ENCODE peak calls at places on chromosomes 3 and 15, in six cellular contexts. One of them, this sample, is unnamed. For H3K4me1, the result is how much of the 10 kb centered on the place peaks cover.

GRCh38 chr3:50523170-50523865 is 19.9 kb upstream of the CACNA2D2 start:
- DNase-seq in PC-9: no peak
- DNase-seq in transverse colon: no peak
- DNase-seq in A673: no peak
- DNase-seq in heart right ventricle: no peak
- DNase-seq in ovary: no peak
- DNase-seq in this sample: no peak

GRCh38 chr15:26298666-26299065 is 435.5 kb upstream of the ATP10A start:
- DNase-seq in PC-9: no peak
- DNase-seq in transverse colon: no peak
- DNase-seq in A673: no peak
- DNase-seq in heart right ventricle: no peak
- DNase-seq in ovary: no peak
- DNase-seq in this sample: no peak

GRCh38 chr3:141346839-141347238 is 21.5 kb upstream of the ZBTB38 start:
- DNase-seq in PC-9: no peak
- DNase-seq in transverse colon: no peak
- DNase-seq in A673: no peak
- DNase-seq in heart right ventricle: no peak
- DNase-seq in ovary: no peak
- DNase-seq in this sample: no peak

GRCh38 chr15:66765478-66766281 is 63.6 kb downstream of the SMAD6 start:
- DNase-seq in PC-9: peak
- DNase-seq in transverse colon: peak
- DNase-seq in A673: peak
- DNase-seq in heart right ventricle: no peak
- DNase-seq in ovary: no peak
- DNase-seq in this sample: no peak

GRCh38 chr15:70632981-70633380 is 130.4 kb downstream of the UACA start:
- DNase-seq in PC-9: no peak
- DNase-seq in transverse colon: no peak
- DNase-seq in A673: no peak
- DNase-seq in heart right ventricle: no peak
- DNase-seq in ovary: no peak
- DNase-seq in this sample: no peak

GRCh38 chr15:75721923-75722870 is 9.5 kb upstream of the CSPG4 start:
- DNase-seq in PC-9: no peak
- DNase-seq in transverse colon: no peak
- DNase-seq in A673: no peak
- DNase-seq in heart right ventricle: no peak
- DNase-seq in ovary: no peak
- DNase-seq in this sample: no peak

GRCh38 chr15:60297047-60297446 is 100.7 kb downstream of the ANXA2 start:
- DNase-seq in PC-9: no peak
- DNase-seq in transverse colon: no peak
- DNase-seq in A673: no peak
- DNase-seq in heart right ventricle: no peak
- DNase-seq in ovary: no peak
- DNase-seq in this sample: no peak

GRCh38 chr3:129525341-129525968 is 3.0 kb upstream of the RHO start:
- DNase-seq in PC-9: no peak
- DNase-seq in transverse colon: no peak
- DNase-seq in A673: no peak
- DNase-seq in heart right ventricle: no peak
- DNase-seq in ovary: no peak
- DNase-seq in this sample: no peak

GRCh38 chr3:116135462-116135861 is 309.8 kb downstream of the LSAMP start:
- DNase-seq in PC-9: no peak
- DNase-seq in transverse colon: peak
- DNase-seq in A673: no peak
- DNase-seq in heart right ventricle: peak
- DNase-seq in ovary: peak
- DNase-seq in this sample: no peak

GRCh38 chr15:61685513-61685912 is 374.7 kb downstream of the VPS13C start:
- DNase-seq in PC-9: no peak
- DNase-seq in transverse colon: no peak
- DNase-seq in A673: no peak
- DNase-seq in heart right ventricle: no peak
- DNase-seq in ovary: no peak
- DNase-seq in this sample: no peak

GRCh38 chr3:64079369-64080160 is 56.3 kb upstream of the PSMD6 start:
- DNase-seq in PC-9: no peak
- DNase-seq in transverse colon: no peak
- DNase-seq in A673: no peak
- DNase-seq in heart right ventricle: no peak
- DNase-seq in ovary: no peak
- DNase-seq in this sample: no peak

GRCh38 chr15:83928392-83928734 is 274.4 kb downstream of the ADAMTSL3 start:
- DNase-seq in PC-9: no peak
- DNase-seq in transverse colon: no peak
- DNase-seq in A673: no peak
- DNase-seq in heart right ventricle: no peak
- DNase-seq in ovary: no peak
- DNase-seq in this sample: peak

GRCh38 chr15:83928878-83929418 is 275.0 kb downstream of the ADAMTSL3 start:
- DNase-seq in PC-9: no peak
- DNase-seq in transverse colon: no peak
- DNase-seq in A673: no peak
- DNase-seq in heart right ventricle: no peak
- DNase-seq in ovary: no peak
- DNase-seq in this sample: no peak

GRCh38 chr15:83930392-83930791 is 276.5 kb downstream of the ADAMTSL3 start:
- DNase-seq in PC-9: no peak
- DNase-seq in transverse colon: no peak
- DNase-seq in A673: no peak
- DNase-seq in heart right ventricle: no peak
- DNase-seq in ovary: no peak
- DNase-seq in this sample: no peak

GRCh38 chr15:83930813-83931212 is 276.9 kb downstream of the ADAMTSL3 start:
- DNase-seq in PC-9: no peak
- DNase-seq in transverse colon: no peak
- DNase-seq in A673: no peak
- DNase-seq in heart right ventricle: no peak
- DNase-seq in ovary: no peak
- DNase-seq in this sample: no peak

GRCh38 chr15:83929619-83930018 is 275.7 kb downstream of the ADAMTSL3 start:
- DNase-seq in PC-9: no peak
- DNase-seq in transverse colon: no peak
- DNase-seq in A673: no peak
- DNase-seq in heart right ventricle: no peak
- DNase-seq in ovary: no peak
- DNase-seq in this sample: no peak
- H3K4me1 ChIP-seq in PC-9: under half
- H3K4me1 ChIP-seq in transverse colon: under half
- H3K4me1 ChIP-seq in A673: under half
- H3K4me1 ChIP-seq in heart right ventricle: under half
- H3K4me1 ChIP-seq in ovary: under half
- H3K4me1 ChIP-seq in this sample: under half

DNA sequence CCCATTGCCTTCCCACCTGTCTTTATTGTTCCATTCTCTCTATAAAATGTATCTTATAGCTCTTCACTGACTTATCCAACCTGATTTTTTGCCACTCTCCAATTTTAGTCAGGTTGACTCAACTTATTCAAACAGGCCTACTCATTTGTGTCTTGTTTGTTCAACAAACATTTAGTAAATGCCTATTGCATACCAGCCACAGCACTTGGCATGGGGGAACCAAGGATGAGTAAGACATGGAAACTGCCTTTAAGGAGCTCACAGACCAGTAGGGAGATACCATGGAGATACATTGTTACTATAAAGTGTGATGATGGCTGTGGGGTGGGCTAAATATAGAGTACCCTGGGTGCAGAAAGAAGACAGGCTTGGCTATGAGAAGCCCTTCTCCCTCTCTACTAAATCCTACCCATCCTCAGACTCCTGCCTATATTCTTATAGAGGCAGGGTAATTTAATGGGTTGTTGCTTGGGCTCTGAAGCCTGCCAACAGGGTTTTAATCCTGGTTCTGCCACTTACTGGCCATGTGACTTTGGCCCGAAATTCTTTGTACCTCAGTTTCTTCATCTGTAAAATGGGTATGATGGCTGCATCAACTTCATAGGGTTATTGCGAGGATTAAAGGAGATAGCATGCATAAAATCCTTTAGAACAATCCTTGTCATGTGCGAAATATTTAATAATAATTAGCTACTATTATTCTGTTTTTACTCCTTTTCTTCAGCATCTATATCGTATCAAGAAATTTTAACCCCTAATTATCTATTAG is 348.5 kb upstream of the UMPS start:
- DNase-seq in PC-9: no peak
- DNase-seq in transverse colon: no peak
- DNase-seq in A673: no peak
- DNase-seq in heart right ventricle: no peak
- DNase-seq in ovary: no peak
- DNase-seq in this sample: no peak
- H3K4me1 ChIP-seq in PC-9: under half
- H3K4me1 ChIP-seq in transverse colon: under half
- H3K4me1 ChIP-seq in A673: under half
- H3K4me1 ChIP-seq in heart right ventricle: under half
- H3K4me1 ChIP-seq in ovary: under half
- H3K4me1 ChIP-seq in this sample: under half

DNA sequence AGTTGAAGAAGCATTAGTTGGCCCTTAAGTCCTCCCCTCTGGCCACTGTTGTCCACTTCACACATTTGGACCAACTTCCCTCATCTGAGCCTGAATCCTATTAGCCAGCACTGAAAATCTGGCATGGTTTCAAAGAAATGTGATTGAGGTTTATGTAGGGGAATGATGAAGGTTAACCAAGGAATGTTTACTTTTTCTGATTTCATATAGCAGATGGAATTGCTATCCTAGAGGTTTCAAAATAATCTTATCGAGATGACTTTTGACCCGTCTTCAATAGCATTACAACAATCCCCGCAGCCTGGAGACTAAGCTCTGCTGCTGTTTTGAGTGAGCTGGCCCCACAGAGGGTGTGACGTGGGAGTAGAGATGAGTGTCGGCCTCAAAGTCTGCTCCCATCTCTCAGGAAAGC is 200.8 kb upstream of the IL12A start:
- DNase-seq in PC-9: peak
- DNase-seq in transverse colon: peak
- DNase-seq in A673: no peak
- DNase-seq in heart right ventricle: no peak
- DNase-seq in ovary: no peak
- DNase-seq in this sample: no peak
- H3K4me1 ChIP-seq in PC-9: half or more
- H3K4me1 ChIP-seq in transverse colon: half or more
- H3K4me1 ChIP-seq in A673: under half
- H3K4me1 ChIP-seq in heart right ventricle: under half
- H3K4me1 ChIP-seq in ovary: under half
- H3K4me1 ChIP-seq in this sample: under half

GRCh38 chr15:31358163-31358562 is 31.5 kb downstream of the KLF13 start:
- DNase-seq in PC-9: no peak
- DNase-seq in transverse colon: no peak
- DNase-seq in A673: no peak
- DNase-seq in heart right ventricle: no peak
- DNase-seq in ovary: no peak
- DNase-seq in this sample: no peak
- H3K4me1 ChIP-seq in PC-9: under half
- H3K4me1 ChIP-seq in transverse colon: half or more
- H3K4me1 ChIP-seq in A673: under half
- H3K4me1 ChIP-seq in heart right ventricle: half or more
- H3K4me1 ChIP-seq in ovary: under half
- H3K4me1 ChIP-seq in this sample: half or more

GRCh38 chr3:152325136-152325535 is 56.4 kb downstream of the MBNL1 start:
- DNase-seq in PC-9: no peak
- DNase-seq in transverse colon: no peak
- DNase-seq in A673: no peak
- DNase-seq in heart right ventricle: no peak
- DNase-seq in ovary: no peak
- DNase-seq in this sample: no peak

GRCh38 chr3:152321806-152322377 is 53.2 kb downstream of the MBNL1 start:
- DNase-seq in PC-9: no peak
- DNase-seq in transverse colon: no peak
- DNase-seq in A673: no peak
- DNase-seq in heart right ventricle: no peak
- DNase-seq in ovary: no peak
- DNase-seq in this sample: no peak

GRCh38 chr3:152321321-152321720 is 52.6 kb downstream of the MBNL1 start:
- DNase-seq in PC-9: no peak
- DNase-seq in transverse colon: no peak
- DNase-seq in A673: no peak
- DNase-seq in heart right ventricle: no peak
- DNase-seq in ovary: no peak
- DNase-seq in this sample: no peak

GRCh38 chr3:152322756-152323155 is 54.0 kb downstream of the MBNL1 start:
- DNase-seq in PC-9: no peak
- DNase-seq in transverse colon: no peak
- DNase-seq in A673: no peak
- DNase-seq in heart right ventricle: no peak
- DNase-seq in ovary: no peak
- DNase-seq in this sample: peak

DNA sequence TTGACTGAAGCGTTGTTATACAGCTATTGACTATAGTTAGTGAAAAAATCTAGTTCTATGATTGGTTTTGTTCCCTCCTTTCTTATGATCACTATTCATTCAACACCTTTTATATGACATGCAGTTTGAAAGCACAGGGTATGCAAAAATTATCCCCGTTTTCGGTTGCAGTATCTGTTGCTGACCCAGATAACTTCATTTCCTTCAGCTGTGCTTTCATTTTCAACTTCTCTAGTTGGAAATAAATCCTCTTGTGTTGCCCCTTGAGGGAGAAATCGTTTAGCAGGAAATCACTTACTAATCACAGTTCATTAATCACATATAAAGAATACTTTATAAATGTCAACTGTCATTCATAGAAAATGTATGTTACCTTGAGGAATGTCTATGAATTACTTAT is 55.1 kb downstream of the MBNL1 start:
- DNase-seq in PC-9: no peak
- DNase-seq in transverse colon: no peak
- DNase-seq in A673: peak
- DNase-seq in heart right ventricle: no peak
- DNase-seq in ovary: no peak
- DNase-seq in this sample: no peak
- H3K4me1 ChIP-seq in PC-9: under half
- H3K4me1 ChIP-seq in transverse colon: under half
- H3K4me1 ChIP-seq in A673: half or more
- H3K4me1 ChIP-seq in heart right ventricle: half or more
- H3K4me1 ChIP-seq in ovary: under half
- H3K4me1 ChIP-seq in this sample: under half

This sample was measured in OCI-LY7.